ENCODE peak calls at places on chromosomes 12 and 14, in seven cellular contexts. W is Right ventricle myocardium superior; G is NAMALWA; D is HFFc6; M is hypothalamus; V is iPS-NIHi11; S is stimulated activated CD4-positive, alpha-beta T cell treated with anti-CD3 and anti-CD28 coated beads, Interleukin-12 subunit alpha, Interleukin-12 subunit beta, amount 100 ng/mL, for 4 hours. J is an unnamed sample.
A peak's percentile ranks its signal among the peaks of the same experiment; 100 is the strongest.

GRCh38 chr12:110245278-110245868 is 35.7 kb upstream of the ATP2A2 start:
- DNase-seq in G (peak; percentile 72), V (peak; percentile 62), S (peak; percentile 45), M (no peak), D (no peak), W (peak; percentile 83), J (no peak)

GRCh38 chr12:41514050-41514449 is 325.9 kb downstream of the PDZRN4 start:
- DNase-seq in W (no peak), S (no peak), D (no peak), M (no peak), V (no peak), G (no peak), J (no peak)

GRCh38 chr12:51323317-51323960 is 535 bp downstream of the BIN2 start:
- DNase-seq in W (no peak), V (no peak), M (no peak), D (no peak), S (peak; percentile 28), G (no peak), J (no peak)

GRCh38 chr14:52031781-52032180 is 37.1 kb downstream of the NID2 start:
- DNase-seq in G (no peak), D (peak; percentile 89), W (peak; percentile 82), S (no peak), M (no peak), V (no peak), J (peak; percentile 90)

GRCh38 chr14:30656190-30656632 is 34.1 kb downstream of the SCFD1 start:
- DNase-seq in G (peak; percentile 61), M (peak; percentile 14), S (peak; percentile 6), D (peak; percentile 38), V (peak; percentile 53), W (no peak), J (no peak)

GRCh38 chr12:114381177-114381576 is 24.8 kb downstream of the TBX5 start:
- DNase-seq in D (no peak), V (no peak), M (no peak), W (no peak), G (no peak), S (no peak), J (no peak)

GRCh38 chr14:80491131-80491530 is 279.8 kb upstream of the DIO2 start:
- DNase-seq in G (peak; percentile 4), W (peak; percentile 82), M (peak; percentile 11), V (peak; percentile 18), D (peak; percentile 26), S (no peak), J (no peak)

GRCh38 chr14:55152052-55152753 is 23.2 kb downstream of the LGALS3 start:
- DNase-seq in S (no peak), D (peak; percentile 10), W (no peak), M (no peak), V (no peak), G (no peak), J (no peak)

GRCh38 chr12:76587428-76588178 is 28.0 kb upstream of the OSBPL8 start:
- DNase-seq in W (no peak), G (no peak), V (no peak), D (no peak), S (no peak), M (no peak), J (no peak)

GRCh38 chr14:100283984-100284881 is 22.0 kb downstream of the SLC25A29 start:
- DNase-seq in S (no peak), V (no peak), W (no peak), D (no peak), M (no peak), G (no peak), J (peak; percentile 65)

GRCh38 chr12:90987101-90987500 is 17.7 kb downstream of the EPYC start:
- DNase-seq in G (no peak), W (no peak), V (no peak), S (no peak), M (no peak), D (no peak), J (no peak)

GRCh38 chr12:124248862-124249825 is 45.7 kb upstream of the RFLNA start:
- DNase-seq in D (no peak), G (no peak), V (no peak), S (no peak), W (no peak), M (no peak), J (no peak)

GRCh38 chr14:35257809-35258208 is 34.4 kb upstream of the PSMA6 start:
- DNase-seq in W (no peak), V (no peak), M (no peak), G (no peak), S (no peak), D (peak; percentile 4), J (no peak)

GRCh38 chr14:69048456-69048855 is 69.4 kb upstream of the ACTN1 start:
- DNase-seq in S (no peak), M (no peak), W (no peak), V (no peak), G (no peak), D (no peak), J (no peak)

GRCh38 chr14:93332853-93333630 is at the start of gene BTBD7:
- DNase-seq in V (peak; percentile 97), D (peak; percentile 96), W (peak; percentile 96), G (peak; percentile 97), M (peak; percentile 95), S (peak; percentile 93), J (peak; percentile 98)

GRCh38 chr12:53748072-53748840 is 3.5 kb downstream of the CISTR start:
- DNase-seq in S (no peak), W (no peak), D (no peak), M (peak; percentile 33), G (no peak), V (no peak), J (no peak)

GRCh38 chr12:6602526-6602925 is 4.7 kb downstream of the CHD4 start:
- DNase-seq in S (no peak), D (no peak), V (no peak), W (no peak), M (no peak), G (no peak), J (no peak)

GRCh38 chr14:77580964-77581505 is 35.4 kb downstream of the SPTLC2 start:
- DNase-seq in V (no peak), G (no peak), W (no peak), D (peak; percentile 75), M (no peak), S (no peak), J (no peak)

GRCh38 chr12:128258866-128259555 is 8.0 kb upstream of the TMEM132C start:
- DNase-seq in V (no peak), S (no peak), M (peak; percentile 34), G (no peak), W (no peak), D (no peak), J (no peak)

GRCh38 chr12:22990501-22990900 is 365.5 kb downstream of the ETNK1 start:
- DNase-seq in G (no peak), V (no peak), S (no peak), W (no peak), D (no peak), M (no peak), J (no peak)

GRCh38 chr12:127260531-127260930 is 1006.4 kb upstream of the TMEM132C start:
- DNase-seq in G (no peak), V (no peak), W (no peak), M (no peak), D (peak; percentile 84), S (no peak), J (no peak)

GRCh38 chr12:110565919-110566871 is 16.9 kb downstream of the PPTC7 start:
- DNase-seq in V (peak; percentile 31), D (no peak), G (no peak), W (no peak), M (peak; percentile 33), S (no peak), J (no peak)

J was measured in posterior vena cava.